ENCODE peak calls at places on chromosomes 2 and 18, in four cellular contexts. J is right cardiac atrium, N is lower lobe of right lung, X is MM.1S. M is an unnamed sample.

GRCh38 chr2:128626758-128627515 is 308.3 kb upstream of the HS6ST1 start:
- DNase-seq in J (no peak), N (peak; percentile 38), X (no peak), M (no peak)

GRCh38 chr2:224217962-224218347 is 178.9 kb upstream of the SERPINE2 start:
- DNase-seq in J (peak; percentile 49), N (no peak), X (no peak), M (no peak)

GRCh38 chr2:127063701-127064590 is 43.0 kb downstream of the BIN1 start:
- DNase-seq in J (no peak), N (no peak), X (no peak), M (no peak)

GRCh38 chr18:32553640-32554039 is 83.0 kb upstream of the GAREM1 start:
- DNase-seq in J (no peak), N (no peak), X (no peak), M (no peak)

GRCh38 chr2:11013196-11013595 is 101.5 kb downstream of the KCNF1 start:
- DNase-seq in J (no peak), N (no peak), X (no peak), M (no peak)

GRCh38 chr18:29181151-29181901 is 1004.4 kb upstream of the CDH2 start:
- DNase-seq in J (peak; percentile 16), N (no peak), X (no peak), M (no peak)

GRCh38 chr2:232341061-232341738 is 37.4 kb upstream of the ALPP start:
- DNase-seq in J (no peak), N (peak; percentile 31), X (no peak), M (peak; percentile 11)

GRCh38 chr18:79111483-79111882 is 42.3 kb downstream of the ATP9B start:
- DNase-seq in J (no peak), N (no peak), X (no peak), M (no peak)

GRCh38 chr2:84991404-84992151 is 20.6 kb downstream of the KCMF1 start:
- DNase-seq in J (no peak), N (no peak), X (no peak), M (no peak)

GRCh38 chr2:128318776-128319456 is at the start of gene HS6ST1:
- DNase-seq in J (peak; percentile 91), N (peak; percentile 89), X (peak; percentile 85), M (peak; percentile 94)

GRCh38 chr18:27057459-27058302 is 127.4 kb downstream of the CHST9 start:
- DNase-seq in J (no peak), N (no peak), X (no peak), M (no peak)

GRCh38 chr18:23515911-23516546 is 12.7 kb downstream of the RMC1 start:
- DNase-seq in J (peak; percentile 66), N (peak; percentile 74), X (peak; percentile 69), M (peak; percentile 89)

GRCh38 chr2:16561251-16561650 is 104.4 kb downstream of the CYRIA start:
- DNase-seq in J (no peak), N (no peak), X (no peak), M (no peak)

GRCh38 chr2:236600892-236601291 is 31.3 kb downstream of the ACKR3 start:
- DNase-seq in J (no peak), N (no peak), X (no peak), M (no peak)

GRCh38 chr18:49319590-49319989 is 140.9 kb downstream of the DYM start:
- DNase-seq in J (no peak), N (no peak), X (no peak), M (no peak)

GRCh38 chr2:7048762-7049294 is 131.6 kb downstream of the RNF144A start:
- DNase-seq in J (no peak), N (no peak), X (no peak), M (no peak)

GRCh38 chr2:219174146-219174545 is 2.6 kb downstream of the CNPPD1 start:
- DNase-seq in J (no peak), N (no peak), X (no peak), M (no peak)

GRCh38 chr18:51614033-51614432 is 416.6 kb upstream of the MEX3C start:
- DNase-seq in J (no peak), N (no peak), X (no peak), M (no peak)

GRCh38 chr2:200252661-200253067 is 53.8 kb upstream of the SPATS2L start:
- DNase-seq in J (peak; percentile 22), N (no peak), X (no peak), M (no peak)

GRCh38 chr2:167582619-167583018 is 664.8 kb downstream of the STK39 start:
- DNase-seq in J (no peak), N (no peak), X (no peak), M (no peak)

GRCh38 chr2:186105016-186105415 is 366.4 kb downstream of the FSIP2 start:
- DNase-seq in J (no peak), N (no peak), X (no peak), M (no peak)

GRCh38 chr2:96109931-96110511 is 6.3 kb downstream of the ADRA2B start:
- DNase-seq in J (no peak), N (peak; percentile 22), X (no peak), M (peak; percentile 15)

GRCh38 chr18:62751341-62751821 is 36.0 kb downstream of the PHLPP1 start:
- DNase-seq in J (peak; percentile 17), N (no peak), X (no peak), M (peak; percentile 55)

GRCh38 chr18:24427484-24427883 is 1.0 kb downstream of the IMPACT start:
- DNase-seq in J (no peak), N (no peak), X (no peak), M (no peak)

GRCh38 chr2:62797107-62797506 is 91.6 kb downstream of the EHBP1 start:
- DNase-seq in J (no peak), N (no peak), X (no peak), M (no peak)

GRCh38 chr2:207854484-207855386 is 85.0 kb upstream of the FZD5 start:
- DNase-seq in J (no peak), N (no peak), X (no peak), M (no peak)

GRCh38 chr2:95728878-95729511 is 137.2 kb downstream of the TRIM43 start:
- DNase-seq in J (peak; percentile 60), N (peak; percentile 62), X (peak; percentile 58), M (peak; percentile 33)

GRCh38 chr2:138094031-138094430 is 129.8 kb downstream of the HNMT start:
- DNase-seq in J (no peak), N (no peak), X (no peak), M (no peak)
- H3K9me3 ChIP-seq in J (no peaks in the 10 kb centered on the region), N (no peaks in the 10 kb centered on the region), X (no peaks in the 10 kb centered on the region), M (no peaks in the 10 kb centered on the region)

GRCh38 chr2:13682878-13683277 is 949.6 kb upstream of the LRATD1 start:
- DNase-seq in J (no peak), N (no peak), X (no peak), M (no peak)

GRCh38 chr2:13681936-13682335 is 950.6 kb upstream of the LRATD1 start:
- DNase-seq in J (no peak), N (no peak), X (no peak), M (no peak)

GRCh38 chr2:13686262-13686661 is 946.3 kb upstream of the LRATD1 start:
- DNase-seq in J (no peak), N (no peak), X (peak; percentile 17), M (no peak)
- H3K9me3 ChIP-seq in J (no peaks in the 10 kb centered on the region), N (peaks cover 20% of the 10 kb centered on the region), X (no peaks in the 10 kb centered on the region), M (peaks cover 69% of the 10 kb centered on the region)

GRCh38 chr2:88019985-88020384 is 3.6 kb upstream of the RNU2-63P start:
- DNase-seq in J (no peak), N (no peak), X (no peak), M (no peak)

GRCh38 chr2:88022522-88022921 is 6.2 kb upstream of the RNU2-63P start:
- DNase-seq in J (no peak), N (no peak), X (no peak), M (no peak)

GRCh38 chr2:88018969-88019368 is 2.6 kb upstream of the RNU2-63P start:
- DNase-seq in J (no peak), N (no peak), X (no peak), M (no peak)

GRCh38 chr2:88016086-88016947 is at the start of gene RNU2-63P:
- DNase-seq in J (peak; percentile 72), N (peak; percentile 76), X (peak; percentile 52), M (peak; percentile 83)

DNA sequence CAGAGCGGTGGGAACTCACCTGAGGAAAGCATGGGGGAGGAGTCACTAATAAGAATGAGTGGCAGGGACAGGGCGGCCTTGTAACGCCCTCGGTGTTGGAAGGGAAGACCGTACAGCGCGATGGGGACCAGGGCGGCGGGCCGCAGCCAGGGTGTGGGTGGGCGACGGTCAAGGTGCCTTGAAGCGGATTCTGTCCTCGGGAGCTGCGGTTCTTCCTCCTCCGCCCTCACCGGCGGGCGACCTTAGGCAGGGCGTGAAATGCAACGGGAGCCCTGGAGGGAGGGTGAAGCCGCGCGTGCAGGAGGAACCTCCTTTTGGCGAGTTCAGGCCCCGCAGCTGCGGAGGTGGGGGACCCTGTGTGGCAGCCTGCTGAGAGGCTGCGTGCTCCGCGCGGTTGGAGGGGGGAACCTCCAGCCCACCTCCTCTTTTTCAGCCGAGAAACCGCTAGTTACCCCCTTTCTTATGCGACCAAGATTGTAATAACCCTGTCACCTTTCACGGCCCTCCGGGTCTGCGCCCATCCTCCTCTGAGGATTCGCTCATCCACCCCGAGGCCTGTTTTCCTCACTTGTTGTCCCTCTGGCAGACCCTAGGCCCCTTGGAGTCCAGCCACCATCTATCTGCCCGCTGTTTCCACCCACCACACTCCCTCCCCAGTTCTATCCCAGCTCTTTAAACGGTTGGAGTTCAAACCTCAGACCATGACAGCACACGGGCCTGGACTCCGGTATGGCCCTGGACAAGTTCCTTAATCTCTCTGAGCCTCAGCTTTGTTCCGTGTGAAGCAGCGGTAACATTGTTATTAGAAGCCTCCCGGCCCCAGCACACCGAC is 817 bp upstream of the RNU2-63P start:
- DNase-seq in J (no peak), N (peak; percentile 73), X (peak; percentile 66), M (peak; percentile 80)
- H3K9me3 ChIP-seq in J (no peaks in the 10 kb centered on the region), N (no peaks in the 10 kb centered on the region), X (no peaks in the 10 kb centered on the region), M (no peaks in the 10 kb centered on the region)

GRCh38 chr2:8654041-8654440 is 27.8 kb upstream of the ID2 start:
- DNase-seq in J (no peak), N (no peak), X (no peak), M (no peak)
- H3K9me3 ChIP-seq in J (no peaks in the 10 kb centered on the region), N (no peaks in the 10 kb centered on the region), X (no peaks in the 10 kb centered on the region), M (no peaks in the 10 kb centered on the region)

DNA sequence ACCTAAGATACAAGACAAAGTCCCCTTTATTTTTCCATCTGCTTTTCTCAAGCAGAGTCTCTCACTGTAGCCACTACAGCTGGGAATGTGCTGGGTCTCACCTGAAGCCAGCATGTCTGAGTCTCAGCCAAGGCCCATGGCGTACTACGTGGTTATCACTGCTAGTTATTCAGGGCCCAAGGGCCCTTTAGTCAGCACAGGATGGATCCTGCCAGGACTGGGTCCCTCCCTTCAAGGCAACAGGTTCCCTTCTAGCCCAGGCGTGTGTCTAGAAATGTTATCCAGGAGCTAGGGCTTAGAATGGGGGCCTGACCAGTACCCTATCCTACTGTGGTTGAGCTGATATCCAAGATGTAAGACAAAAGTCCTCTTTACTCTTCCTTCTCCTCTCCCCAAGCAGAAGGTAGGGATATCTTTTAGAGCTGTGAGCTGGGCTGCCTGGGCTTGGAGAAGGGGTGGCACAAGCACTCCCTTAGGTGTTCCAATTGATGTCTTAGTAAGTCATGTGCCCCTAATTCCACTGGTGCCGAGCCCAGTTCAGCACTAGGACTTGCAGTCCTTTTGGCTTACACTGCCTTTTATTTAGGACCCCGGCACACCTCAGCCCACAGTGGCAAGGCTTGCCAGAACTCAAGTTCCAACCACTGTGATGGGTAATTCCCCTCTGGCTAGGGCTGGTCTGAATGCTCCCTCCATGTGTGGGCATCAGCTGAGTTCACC is 17.7 kb downstream of the VPS54 start:
- DNase-seq in J (no peak), N (no peak), X (no peak), M (no peak)
- H3K9me3 ChIP-seq in J (no peaks in the 10 kb centered on the region), N (no peaks in the 10 kb centered on the region), X (no peaks in the 10 kb centered on the region), M (peaks cover 7% of the 10 kb centered on the region)

GRCh38 chr18:14917311-14917710 is 169.3 kb downstream of the ANKRD30B start:
- DNase-seq in J (no peak), N (no peak), X (no peak), M (no peak)
- H3K9me3 ChIP-seq in J (no peaks in the 10 kb centered on the region), N (no peaks in the 10 kb centered on the region), X (peaks cover 4% of the 10 kb centered on the region), M (no peaks in the 10 kb centered on the region)